ENCODE peak calls at places on chromosomes 6 and 20, in five cellular contexts. One of them, this sample, is unnamed.
A peak's percentile ranks its signal among the peaks of the same experiment; 100 is the strongest.

GRCh38 chr6:72820906-72821305 is 199.0 kb downstream of the KCNQ5 start:
- DNase-seq in spleen: no peak
- DNase-seq in HCT116: no peak
- DNase-seq in transverse colon: no peak
- DNase-seq in stomach: no peak
- DNase-seq in this sample: no peak

GRCh38 chr6:27078734-27079357 is 168.7 kb upstream of the PRSS16 start:
- DNase-seq in spleen: no peak
- DNase-seq in HCT116: peak; percentile 52
- DNase-seq in transverse colon: peak; percentile 48
- DNase-seq in stomach: peak; percentile 31
- DNase-seq in this sample: no peak

GRCh38 chr6:30930506-30930905 is 1.5 kb downstream of the SFTA2 start:
- DNase-seq in spleen: no peak
- DNase-seq in HCT116: no peak
- DNase-seq in transverse colon: no peak
- DNase-seq in stomach: no peak
- DNase-seq in this sample: no peak

GRCh38 chr6:29490552-29490951 is 2.8 kb upstream of the MAS1L start:
- DNase-seq in spleen: no peak
- DNase-seq in HCT116: no peak
- DNase-seq in transverse colon: no peak
- DNase-seq in stomach: no peak
- DNase-seq in this sample: no peak

GRCh38 chr6:13328875-13329183 is 492 bp upstream of the TBC1D7 start:
- DNase-seq in spleen: no peak
- DNase-seq in HCT116: no peak
- DNase-seq in transverse colon: no peak
- DNase-seq in stomach: no peak
- DNase-seq in this sample: no peak

GRCh38 chr6:10487668-10488327 is 33.4 kb upstream of the GCNT2 start:
- DNase-seq in spleen: no peak
- DNase-seq in HCT116: no peak
- DNase-seq in transverse colon: no peak
- DNase-seq in stomach: no peak
- DNase-seq in this sample: no peak

GRCh38 chr6:5766260-5766659 is 240.5 kb downstream of the NRN1 start:
- DNase-seq in spleen: no peak
- DNase-seq in HCT116: no peak
- DNase-seq in transverse colon: no peak
- DNase-seq in stomach: no peak
- DNase-seq in this sample: no peak

GRCh38 chr6:155481215-155481614 is 25.6 kb upstream of the NOX3 start:
- DNase-seq in spleen: no peak
- DNase-seq in HCT116: no peak
- DNase-seq in transverse colon: no peak
- DNase-seq in stomach: no peak
- DNase-seq in this sample: no peak

GRCh38 chr20:54837226-54837625 is 361.8 kb downstream of the DOK5 start:
- DNase-seq in spleen: no peak
- DNase-seq in HCT116: no peak
- DNase-seq in transverse colon: no peak
- DNase-seq in stomach: no peak
- DNase-seq in this sample: no peak
- TF ChIP-seq POLR2AphosphoS5 in spleen: no peak
- TF ChIP-seq POLR2AphosphoS5 in HCT116: no peak
- TF ChIP-seq POLR2AphosphoS5 in transverse colon: no peak
- TF ChIP-seq POLR2AphosphoS5 in stomach: no peak
- TF ChIP-seq POLR2AphosphoS5 in this sample: no peak

GRCh38 chr20:43957392-43957791 is 42.7 kb downstream of the TOX2 start:
- DNase-seq in spleen: no peak
- DNase-seq in HCT116: no peak
- DNase-seq in transverse colon: no peak
- DNase-seq in stomach: no peak
- DNase-seq in this sample: no peak

GRCh38 chr20:43953919-43954617 is 39.4 kb downstream of the TOX2 start:
- DNase-seq in spleen: peak; percentile 64
- DNase-seq in HCT116: no peak
- DNase-seq in transverse colon: no peak
- DNase-seq in stomach: no peak
- DNase-seq in this sample: no peak

GRCh38 chr20:43954704-43955243 is 40.1 kb downstream of the TOX2 start:
- DNase-seq in spleen: no peak
- DNase-seq in HCT116: no peak
- DNase-seq in transverse colon: no peak
- DNase-seq in stomach: no peak
- DNase-seq in this sample: no peak

GRCh38 chr20:43958626-43959025 is 44.0 kb downstream of the TOX2 start:
- DNase-seq in spleen: no peak
- DNase-seq in HCT116: no peak
- DNase-seq in transverse colon: no peak
- DNase-seq in stomach: no peak
- DNase-seq in this sample: no peak

GRCh38 chr20:43955244-43956191 is 40.9 kb downstream of the TOX2 start:
- DNase-seq in spleen: peak; percentile 80
- DNase-seq in HCT116: peak; percentile 87
- DNase-seq in transverse colon: no peak
- DNase-seq in stomach: no peak
- DNase-seq in this sample: no peak
- TF ChIP-seq POLR2AphosphoS5 in spleen: no peak
- TF ChIP-seq POLR2AphosphoS5 in HCT116: peak; percentile 69
- TF ChIP-seq POLR2AphosphoS5 in transverse colon: no peak
- TF ChIP-seq POLR2AphosphoS5 in stomach: no peak
- TF ChIP-seq POLR2AphosphoS5 in this sample: no peak

DNA sequence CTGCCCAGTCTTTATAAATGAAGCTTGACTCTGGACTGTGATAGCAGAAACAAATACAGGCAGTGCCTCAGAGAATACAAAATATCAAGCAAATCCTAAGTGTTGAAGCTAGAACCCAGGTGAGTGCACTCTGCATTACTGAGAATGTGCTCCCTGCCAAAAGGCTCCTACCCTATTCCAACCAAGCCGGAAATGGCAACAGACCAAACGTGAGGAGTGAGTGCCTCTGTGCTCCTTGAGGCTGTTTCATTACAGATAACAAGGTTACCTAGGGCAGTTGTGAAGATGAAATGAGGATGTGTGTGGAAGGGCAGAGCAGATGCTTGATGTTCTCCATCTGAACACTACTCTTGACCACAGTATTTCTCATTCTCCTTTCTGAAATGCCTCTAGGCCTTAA is 29.3 kb downstream of the SSR1 start:
- DNase-seq in spleen: no peak
- DNase-seq in HCT116: no peak
- DNase-seq in transverse colon: no peak
- DNase-seq in stomach: no peak
- DNase-seq in this sample: no peak
- TF ChIP-seq POLR2AphosphoS5 in spleen: no peak
- TF ChIP-seq POLR2AphosphoS5 in HCT116: peak; percentile 3
- TF ChIP-seq POLR2AphosphoS5 in transverse colon: no peak
- TF ChIP-seq POLR2AphosphoS5 in stomach: no peak
- TF ChIP-seq POLR2AphosphoS5 in this sample: no peak

GRCh38 chr6:136564170-136564569 is 13.9 kb upstream of the MAP7 start:
- DNase-seq in spleen: no peak
- DNase-seq in HCT116: no peak
- DNase-seq in transverse colon: no peak
- DNase-seq in stomach: no peak
- DNase-seq in this sample: no peak

GRCh38 chr6:136568129-136568528 is 17.9 kb upstream of the MAP7 start:
- DNase-seq in spleen: no peak
- DNase-seq in HCT116: no peak
- DNase-seq in transverse colon: no peak
- DNase-seq in stomach: no peak
- DNase-seq in this sample: no peak

GRCh38 chr6:136567688-136568087 is 17.5 kb upstream of the MAP7 start:
- DNase-seq in spleen: no peak
- DNase-seq in HCT116: no peak
- DNase-seq in transverse colon: no peak
- DNase-seq in stomach: no peak
- DNase-seq in this sample: no peak

GRCh38 chr6:136566851-136567250 is 16.6 kb upstream of the MAP7 start:
- DNase-seq in spleen: no peak
- DNase-seq in HCT116: no peak
- DNase-seq in transverse colon: no peak
- DNase-seq in stomach: no peak
- DNase-seq in this sample: peak; percentile 82

DNA sequence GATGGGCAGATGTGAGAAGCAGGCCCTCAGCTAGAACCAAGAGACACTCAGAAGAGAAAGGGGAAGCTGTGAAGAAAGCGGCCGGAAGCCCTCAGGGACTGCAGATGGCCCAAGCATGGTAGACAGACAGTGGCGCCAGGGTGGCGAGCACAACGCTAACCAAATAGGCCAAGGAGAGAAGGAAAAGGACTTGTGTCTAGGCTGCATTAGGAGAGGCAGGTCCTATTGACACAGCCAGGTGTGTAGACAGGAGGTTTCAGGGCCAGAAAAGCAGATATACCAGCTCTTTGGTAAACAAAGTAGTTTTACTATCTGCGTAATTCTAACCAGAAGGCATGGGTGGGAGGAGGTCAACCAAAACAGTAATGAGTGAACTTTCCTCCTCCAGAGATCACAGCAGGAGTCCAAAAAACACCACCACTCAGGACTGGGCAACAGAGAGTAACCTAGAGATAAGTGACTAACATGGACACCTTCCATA is 15.8 kb upstream of the MAP7 start:
- DNase-seq in spleen: peak; percentile 85
- DNase-seq in HCT116: no peak
- DNase-seq in transverse colon: peak; percentile 51
- DNase-seq in stomach: peak; percentile 50
- DNase-seq in this sample: no peak
- TF ChIP-seq POLR2AphosphoS5 in spleen: no peak
- TF ChIP-seq POLR2AphosphoS5 in HCT116: no peak
- TF ChIP-seq POLR2AphosphoS5 in transverse colon: no peak
- TF ChIP-seq POLR2AphosphoS5 in stomach: no peak
- TF ChIP-seq POLR2AphosphoS5 in this sample: no peak

GRCh38 chr20:50676888-50677287 is 14.5 kb downstream of the RIPOR3 start:
- DNase-seq in spleen: no peak
- DNase-seq in HCT116: no peak
- DNase-seq in transverse colon: no peak
- DNase-seq in stomach: no peak
- DNase-seq in this sample: no peak
- TF ChIP-seq POLR2AphosphoS5 in spleen: no peak
- TF ChIP-seq POLR2AphosphoS5 in HCT116: no peak
- TF ChIP-seq POLR2AphosphoS5 in transverse colon: no peak
- TF ChIP-seq POLR2AphosphoS5 in stomach: no peak
- TF ChIP-seq POLR2AphosphoS5 in this sample: no peak

GRCh38 chr6:71103150-71103549 is 146.3 kb upstream of the B3GAT2 start:
- DNase-seq in spleen: no peak
- DNase-seq in HCT116: no peak
- DNase-seq in transverse colon: no peak
- DNase-seq in stomach: no peak
- DNase-seq in this sample: no peak

DNA sequence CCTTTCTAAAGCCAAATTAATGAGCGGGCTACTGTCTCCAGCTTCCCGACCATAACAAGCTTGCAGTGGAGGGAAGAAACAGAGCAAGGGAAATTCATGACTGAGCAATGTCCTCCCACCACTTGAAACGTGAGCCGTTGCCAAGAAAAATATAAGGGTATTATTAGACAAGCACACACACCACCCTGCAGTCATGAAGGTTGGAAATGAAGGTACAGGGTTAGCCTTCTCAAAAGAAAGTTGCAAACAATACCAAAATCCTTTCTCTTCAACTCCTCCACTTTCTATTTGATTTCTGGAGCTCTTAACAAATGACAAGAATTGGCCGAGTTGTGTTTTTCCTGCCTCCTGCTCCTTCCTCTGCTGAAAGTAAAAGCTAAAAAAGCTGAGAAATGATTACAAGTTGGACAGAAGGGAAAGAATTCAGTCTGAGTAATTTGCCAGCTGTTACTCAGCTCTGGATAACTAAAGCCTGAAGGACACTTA is 151.1 kb upstream of the B3GAT2 start:
- DNase-seq in spleen: no peak
- DNase-seq in HCT116: peak; percentile 3
- DNase-seq in transverse colon: no peak
- DNase-seq in stomach: no peak
- DNase-seq in this sample: no peak
- TF ChIP-seq POLR2AphosphoS5 in spleen: no peak
- TF ChIP-seq POLR2AphosphoS5 in HCT116: no peak
- TF ChIP-seq POLR2AphosphoS5 in transverse colon: no peak
- TF ChIP-seq POLR2AphosphoS5 in stomach: no peak
- TF ChIP-seq POLR2AphosphoS5 in this sample: no peak

GRCh38 chr6:113018351-113019151 is 671.4 kb downstream of the RFPL4B start:
- DNase-seq in spleen: no peak
- DNase-seq in HCT116: no peak
- DNase-seq in transverse colon: peak; percentile 27
- DNase-seq in stomach: no peak
- DNase-seq in this sample: no peak
- TF ChIP-seq POLR2AphosphoS5 in spleen: no peak
- TF ChIP-seq POLR2AphosphoS5 in HCT116: no peak
- TF ChIP-seq POLR2AphosphoS5 in transverse colon: no peak
- TF ChIP-seq POLR2AphosphoS5 in stomach: no peak
- TF ChIP-seq POLR2AphosphoS5 in this sample: no peak

GRCh38 chr6:41713650-41714291 is 21.6 kb downstream of the TFEB start:
- DNase-seq in spleen: peak; percentile 79
- DNase-seq in HCT116: no peak
- DNase-seq in transverse colon: no peak
- DNase-seq in stomach: peak; percentile 62
- DNase-seq in this sample: no peak
- TF ChIP-seq POLR2AphosphoS5 in spleen: peak; percentile 64
- TF ChIP-seq POLR2AphosphoS5 in HCT116: no peak
- TF ChIP-seq POLR2AphosphoS5 in transverse colon: no peak
- TF ChIP-seq POLR2AphosphoS5 in stomach: no peak
- TF ChIP-seq POLR2AphosphoS5 in this sample: no peak

DNA sequence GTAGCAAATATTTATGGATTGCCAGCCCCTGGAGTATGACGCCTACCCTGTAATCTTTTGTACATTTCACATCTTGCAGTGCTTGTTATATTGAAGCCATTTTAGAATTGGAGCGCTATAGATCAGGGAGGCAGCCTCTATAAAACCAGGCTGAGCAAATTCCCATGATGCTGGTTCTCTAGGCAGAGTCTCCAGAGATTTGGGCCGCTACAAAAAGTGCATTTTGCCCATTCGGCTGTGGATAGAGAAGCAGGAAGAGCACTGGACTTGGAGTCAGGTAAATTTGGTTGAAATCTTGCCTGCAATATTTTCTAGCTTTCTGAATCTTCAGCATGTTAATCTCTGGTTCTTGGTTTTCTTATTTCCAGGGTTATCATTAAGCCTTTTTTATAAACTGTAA is 2.0 kb downstream of the YWHAB start:
- DNase-seq in spleen: no peak
- DNase-seq in HCT116: no peak
- DNase-seq in transverse colon: no peak
- DNase-seq in stomach: no peak
- DNase-seq in this sample: no peak
- TF ChIP-seq POLR2AphosphoS5 in spleen: no peak
- TF ChIP-seq POLR2AphosphoS5 in HCT116: no peak
- TF ChIP-seq POLR2AphosphoS5 in transverse colon: no peak
- TF ChIP-seq POLR2AphosphoS5 in stomach: no peak
- TF ChIP-seq POLR2AphosphoS5 in this sample: no peak

DNA sequence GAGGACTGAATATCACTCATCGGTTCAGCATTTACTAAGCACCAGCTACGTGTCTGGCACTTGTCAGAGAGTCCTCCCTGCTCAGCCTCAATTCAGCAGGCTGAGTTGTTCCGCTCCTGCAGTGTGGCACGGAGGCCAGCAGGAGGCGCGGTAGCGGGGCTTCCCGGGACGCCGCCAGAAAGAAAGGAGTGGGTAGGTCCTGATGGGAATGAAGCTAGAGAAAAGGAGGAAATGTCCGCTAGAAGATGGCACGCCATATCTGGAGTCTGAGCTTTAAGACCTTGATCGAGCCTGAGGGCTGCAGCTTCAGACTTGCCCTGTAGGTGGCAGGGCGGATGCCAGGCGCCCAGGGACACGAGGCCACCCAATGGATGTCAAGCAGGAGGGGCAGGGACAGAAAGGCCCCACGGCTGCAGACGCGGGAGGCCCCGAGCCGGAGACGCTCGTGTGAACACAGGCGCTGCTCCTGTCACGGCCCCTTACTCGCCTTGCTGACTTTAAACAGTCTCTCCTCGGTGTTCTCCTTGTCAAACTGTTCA is 18.7 kb downstream of the SERPINB6 start:
- DNase-seq in spleen: peak; percentile 88
- DNase-seq in HCT116: peak; percentile 91
- DNase-seq in transverse colon: peak; percentile 87
- DNase-seq in stomach: peak; percentile 82
- DNase-seq in this sample: peak; percentile 14
- TF ChIP-seq POLR2AphosphoS5 in spleen: peak; percentile 80
- TF ChIP-seq POLR2AphosphoS5 in HCT116: peak; percentile 15
- TF ChIP-seq POLR2AphosphoS5 in transverse colon: peak; percentile 31
- TF ChIP-seq POLR2AphosphoS5 in stomach: no peak
- TF ChIP-seq POLR2AphosphoS5 in this sample: no peak

This sample was measured in SK-N-MC.